ENCODE peak calls at places on chromosomes 16 and 17, in six cellular contexts. K, E, F, N, V and W are unnamed samples. For H3K36me3 and H3K27me3, the result is how much of the 10 kb centered on the place peaks cover.

GRCh38 chr16:13046422-13046821 is 145.0 kb downstream of the SHISA9 start:
- DNase-seq in N (no peak), V (no peak), K (no peak), E (no peak), F (no peak), W (no peak)

GRCh38 chr17:64506201-64506575 is at the start of gene DDX5:
- DNase-seq in V (peak), K (peak), F (peak), N (peak), E (peak), W (peak)

GRCh38 chr16:85812031-85812807 is 12.7 kb downstream of the COX4I1 start:
- DNase-seq in E (peak), N (no peak), K (peak), F (no peak), V (no peak), W (no peak)

GRCh38 chr17:30021708-30022317 is 80.4 kb downstream of the EFCAB5 start:
- DNase-seq in V (peak), F (peak), K (no peak), N (peak), E (no peak), W (no peak)

GRCh38 chr16:24848065-24848464 is 2.3 kb downstream of the SLC5A11 start:
- DNase-seq in K (no peak), N (no peak), F (no peak), E (no peak), V (no peak), W (no peak)

GRCh38 chr16:80948886-80949502 is 57.7 kb downstream of the CMC2 start:
- DNase-seq in K (peak), V (peak), E (peak), N (peak), F (peak), W (no peak)

GRCh38 chr16:15484662-15485061 is 50.3 kb downstream of the BMERB1 start:
- DNase-seq in N (no peak), V (no peak), F (no peak), E (no peak), K (no peak), W (no peak)

GRCh38 chr17:43832976-43833829 is at the start of gene MPP3:
- DNase-seq in F (peak), K (peak), E (peak), N (peak), V (peak), W (no peak)

GRCh38 chr16:3183445-3184139 is 4.4 kb upstream of the OR1F1 start:
- DNase-seq in V (no peak), N (peak), E (no peak), K (peak), F (no peak), W (no peak)

GRCh38 chr16:67928561-67929364 is 2.9 kb downstream of the CTRL start:
- DNase-seq in K (peak), E (peak), F (peak), N (peak), V (peak), W (no peak)

GRCh38 chr17:65459667-65460415 is 101.6 kb downstream of the AXIN2 start:
- DNase-seq in V (no peak), F (no peak), K (no peak), E (no peak), N (no peak), W (no peak)

GRCh38 chr17:81241648-81242420 is 2.7 kb downstream of the NDUFAF8 start:
- DNase-seq in N (peak), E (no peak), K (peak), V (peak), F (peak), W (no peak)

GRCh38 chr17:41367426-41368075 is 2.1 kb downstream of the KRT33B start:
- DNase-seq in E (no peak), V (no peak), K (no peak), F (no peak), N (no peak), W (no peak)

GRCh38 chr17:17681744-17682292 is 560 bp downstream of the RAI1 start:
- DNase-seq in F (peak), N (peak), E (peak), V (peak), K (peak), W (no peak)

GRCh38 chr17:55237826-55238196 is 26.9 kb upstream of the HLF start:
- DNase-seq in F (no peak), V (no peak), E (no peak), K (no peak), N (no peak), W (no peak)

DNA sequence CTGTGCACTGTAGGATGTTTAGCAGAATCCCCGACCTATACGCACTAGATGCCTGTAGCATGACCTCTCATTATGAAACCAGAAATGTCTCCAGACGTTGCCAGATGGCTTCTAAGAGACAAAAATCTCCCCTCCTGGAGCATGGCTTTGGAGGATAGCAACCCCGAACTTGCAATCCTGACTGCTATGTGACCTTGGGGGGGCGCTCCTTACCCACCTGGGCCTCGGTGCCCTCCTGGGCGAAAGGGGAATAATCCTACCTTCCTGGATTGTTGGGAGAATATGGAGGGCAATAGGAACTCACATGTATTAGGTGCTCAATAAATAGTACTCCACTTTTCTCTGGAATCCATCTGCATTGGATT is 8.1 kb downstream of the MRM1 start:
- DNase-seq in E (no peak), N (no peak), K (peak), V (no peak), F (no peak), W (no peak)
- TF ChIP-seq CTCF in E (no peak), N (no peak), K (no peak), V (no peak), F (no peak), W (no peak)

GRCh38 chr17:4105232-4105631 is 37.6 kb downstream of the ZZEF1 start:
- DNase-seq in K (no peak), V (no peak), N (no peak), F (no peak), E (no peak), W (no peak)
- H3K36me3 ChIP-seq in K (under half), V (under half), N (under half), F (half or more), E (half or more), W (under half)

DNA sequence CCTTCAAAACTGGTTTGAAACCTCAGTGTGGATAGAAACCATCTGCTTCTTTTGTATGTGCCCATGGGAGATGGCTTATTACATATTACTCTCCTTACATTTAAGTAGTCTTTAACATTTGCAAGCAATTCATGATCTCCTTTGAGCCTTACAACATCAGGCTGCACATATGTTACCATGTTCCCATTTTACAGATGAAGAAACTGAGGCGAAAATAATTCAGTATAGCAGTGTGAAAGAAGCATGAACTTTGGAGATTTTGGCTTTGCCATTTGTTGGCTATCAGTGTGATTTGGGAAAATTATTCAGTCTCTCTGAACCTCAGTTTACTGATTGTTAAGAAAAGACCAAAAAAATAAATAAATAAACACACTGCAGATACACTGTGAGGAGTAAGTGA is 15.7 kb downstream of the GNAO1 start:
- DNase-seq in V (no peak), F (no peak), K (no peak), E (no peak), N (no peak), W (no peak)
- H3K27me3 ChIP-seq in V (under half), F (under half), K (under half), E (under half), N (under half), W (under half)

GRCh38 chr17:76432712-76433336 is 20.1 kb downstream of the UBE2O start:
- DNase-seq in V (peak), K (no peak), E (no peak), N (no peak), F (no peak), W (no peak)
- TF ChIP-seq CTCF in V (peak), K (peak), E (peak), N (peak), F (peak), W (peak)

DNA sequence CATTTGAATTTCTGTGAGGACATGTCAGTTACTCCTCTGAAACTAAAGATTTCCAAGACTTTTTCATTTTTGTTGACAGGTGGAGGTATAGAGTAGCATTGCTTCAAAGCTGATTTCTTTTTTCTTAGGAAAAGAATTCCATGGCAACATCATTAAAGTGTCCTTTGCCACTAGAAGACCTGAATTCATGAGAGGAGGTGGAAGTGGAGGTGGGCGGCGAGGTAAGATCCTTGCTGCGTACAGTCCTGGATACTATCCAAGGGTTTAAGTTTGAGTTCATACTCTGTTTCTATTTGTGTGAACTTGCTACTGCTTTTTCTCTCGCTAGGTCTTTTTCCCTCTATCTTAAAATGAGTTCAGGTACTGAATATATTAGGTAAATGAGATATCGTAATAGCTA is 26.5 kb downstream of the HEATR9 start:
- DNase-seq in F (no peak), E (no peak), V (no peak), K (no peak), N (no peak), W (no peak)
- H3K36me3 ChIP-seq in F (half or more), E (half or more), V (half or more), K (under half), N (half or more), W (half or more)

GRCh38 chr17:82920715-82921114 is 80.9 kb upstream of the ZNF750 start:
- DNase-seq in F (no peak), K (no peak), N (no peak), V (no peak), E (no peak), W (no peak)

GRCh38 chr17:82924214-82924613 is 84.4 kb upstream of the ZNF750 start:
- DNase-seq in F (no peak), N (no peak), V (no peak), K (no peak), E (no peak), W (no peak)

GRCh38 chr17:82923366-82924113 is 83.7 kb upstream of the ZNF750 start:
- DNase-seq in V (no peak), E (no peak), F (no peak), N (no peak), K (no peak), W (no peak)

GRCh38 chr17:82921426-82921825 is 81.6 kb upstream of the ZNF750 start:
- DNase-seq in F (no peak), V (no peak), E (no peak), N (no peak), K (no peak), W (no peak)

GRCh38 chr17:82922646-82923045 is 82.8 kb upstream of the ZNF750 start:
- DNase-seq in N (no peak), V (no peak), K (peak), F (no peak), E (peak), W (no peak)
- H3K27me3 ChIP-seq in N (under half), V (under half), K (under half), F (under half), E (under half), W (under half)

DNA sequence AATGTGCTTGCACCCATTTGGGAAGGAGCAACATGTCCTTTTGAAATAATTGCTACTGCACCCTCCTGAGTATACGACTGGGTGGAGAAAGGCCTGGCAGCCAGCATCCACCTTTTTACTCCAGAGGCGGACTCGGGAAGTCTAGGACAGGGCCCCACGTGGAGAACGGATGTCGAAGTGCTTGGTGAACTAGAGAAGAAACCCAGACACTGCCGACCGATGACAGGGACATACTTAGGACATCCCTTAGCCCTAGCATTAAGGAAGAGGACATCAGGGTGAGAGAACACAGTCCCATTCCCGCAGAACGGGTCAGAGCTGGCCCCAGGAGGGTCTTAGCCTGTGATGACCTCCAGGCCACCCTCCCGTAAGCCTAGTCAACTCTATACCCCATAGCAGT is 3.8 kb downstream of the YBX2 start:
- DNase-seq in V (no peak), E (no peak), K (no peak), N (no peak), F (no peak), W (no peak)
- TF ChIP-seq CTCF in V (no peak), E (no peak), K (no peak), N (no peak), F (no peak), W (no peak)

DNA sequence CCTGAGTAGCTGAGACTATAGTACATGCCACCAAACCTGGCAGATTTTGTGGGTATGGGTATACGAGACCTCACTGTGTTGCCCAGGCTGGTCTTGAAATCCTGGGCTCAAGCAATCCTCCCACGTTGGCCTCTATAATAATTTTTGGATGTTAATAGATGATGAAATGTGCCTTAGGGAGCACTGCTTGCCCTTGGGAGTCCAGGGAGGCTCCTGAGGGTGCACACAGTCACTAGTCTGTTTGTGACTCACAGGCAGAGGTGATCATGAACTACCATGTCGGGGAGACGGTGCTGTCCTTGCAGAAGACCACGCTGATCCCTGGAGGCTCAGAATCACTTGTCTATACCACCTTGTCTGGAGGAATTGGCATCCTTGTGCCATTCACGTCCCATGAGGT is 46.1 kb downstream of the SF3B3 start:
- DNase-seq in N (no peak), V (no peak), K (no peak), E (no peak), F (no peak), W (no peak)
- H3K36me3 ChIP-seq in N (half or more), V (half or more), K (under half), E (half or more), F (half or more), W (half or more)

GRCh38 chr16:22838681-22839080 is 24.7 kb downstream of the HS3ST2 start:
- DNase-seq in V (no peak), F (no peak), N (no peak), K (no peak), E (no peak), W (no peak)

GRCh38 chr16:22843856-22844255 is 29.9 kb downstream of the HS3ST2 start:
- DNase-seq in N (no peak), F (no peak), E (no peak), V (no peak), K (no peak), W (no peak)

GRCh38 chr16:22844426-22844825 is 30.5 kb downstream of the HS3ST2 start:
- DNase-seq in K (no peak), F (no peak), E (no peak), N (no peak), V (no peak), W (no peak)

GRCh38 chr16:22847100-22847499 is 33.1 kb downstream of the HS3ST2 start:
- DNase-seq in F (no peak), N (no peak), V (no peak), K (no peak), E (no peak), W (no peak)

GRCh38 chr16:22843122-22843521 is 29.2 kb downstream of the HS3ST2 start:
- DNase-seq in N (no peak), V (no peak), F (no peak), E (no peak), K (no peak), W (no peak)
- H3K27me3 ChIP-seq in N (under half), V (under half), F (under half), E (under half), K (under half), W (under half)